ENCODE peak calls at places on chromosomes 6 and 20, in six cellular contexts. I is stomach, D is heart right ventricle, V is IMR-90, J is HCT116, S is GM23338. T is an unnamed sample. For H3K4me1, the result is how much of the 10 kb centered on the place peaks cover.

GRCh38 chr6:126657556-126658129 is 317.7 kb downstream of the CENPW start:
- DNase-seq in I (no peak), D (no peak), V (peak), J (peak), S (peak), T (no peak)

GRCh38 chr6:10633216-10633615 is 61.2 kb downstream of the C6orf52 start:
- DNase-seq in I (no peak), D (no peak), V (peak), J (peak), S (no peak), T (no peak)

GRCh38 chr6:107991939-107992560 is 34.0 kb upstream of the SEC63 start:
- DNase-seq in I (no peak), D (no peak), V (no peak), J (no peak), S (no peak), T (no peak)

GRCh38 chr6:151808331-151809241 is 1.1 kb downstream of the ESR1 start:
- DNase-seq in I (no peak), D (no peak), V (no peak), J (no peak), S (peak), T (no peak)

GRCh38 chr20:58555078-58555765 is 40.0 kb upstream of the APCDD1L start:
- DNase-seq in I (no peak), D (no peak), V (peak), J (no peak), S (no peak), T (no peak)

GRCh38 chr20:46811328-46812084 is 83.1 kb upstream of the EYA2 start:
- DNase-seq in I (no peak), D (no peak), V (no peak), J (no peak), S (peak), T (no peak)

GRCh38 chr20:32612351-32612750 is 27.2 kb upstream of the NOL4L start:
- DNase-seq in I (no peak), D (no peak), V (no peak), J (no peak), S (no peak), T (no peak)

GRCh38 chr20:31992086-31992485 is 18.2 kb upstream of the CCM2L start:
- DNase-seq in I (no peak), D (no peak), V (no peak), J (no peak), S (no peak), T (no peak)

GRCh38 chr6:116866281-116866871 is 10.7 kb upstream of the RFX6 start:
- DNase-seq in I (no peak), D (no peak), V (peak), J (no peak), S (peak), T (no peak)

GRCh38 chr20:63094767-63095499 is 88.2 kb upstream of the BHLHE23 start:
- DNase-seq in I (no peak), D (peak), V (no peak), J (no peak), S (no peak), T (no peak)

GRCh38 chr6:64732888-64733287 is 974.1 kb downstream of the EYS start:
- DNase-seq in I (no peak), D (no peak), V (no peak), J (no peak), S (peak), T (no peak)

GRCh38 chr20:59063358-59064213 is 21.0 kb upstream of the PRELID3B start:
- DNase-seq in I (no peak), D (peak), V (peak), J (peak), S (no peak), T (peak)

GRCh38 chr20:57350086-57350710 is 857 bp upstream of the RAE1 start:
- DNase-seq in I (no peak), D (no peak), V (peak), J (no peak), S (no peak), T (no peak)

GRCh38 chr6:119132211-119133004 is 53.9 kb upstream of the FAM184A start:
- DNase-seq in I (no peak), D (no peak), V (no peak), J (no peak), S (no peak), T (no peak)

GRCh38 chr6:45054610-45055009 is 273.5 kb upstream of the RUNX2 start:
- DNase-seq in I (no peak), D (no peak), V (no peak), J (no peak), S (no peak), T (no peak)

GRCh38 chr6:131631625-131632284 is 3.7 kb upstream of the MED23 start:
- DNase-seq in I (no peak), D (no peak), V (no peak), J (no peak), S (no peak), T (no peak)

GRCh38 chr6:115977220-115977619 is 83.5 kb downstream of the FRK start:
- DNase-seq in I (no peak), D (no peak), V (no peak), J (no peak), S (no peak), T (no peak)

GRCh38 chr6:43856005-43856765 is 86.2 kb downstream of the VEGFA start:
- DNase-seq in I (peak), D (peak), V (peak), J (peak), S (peak), T (no peak)

GRCh38 chr6:132887204-132887603 is 72.8 kb downstream of the RPS12 start:
- DNase-seq in I (no peak), D (no peak), V (no peak), J (no peak), S (no peak), T (no peak)

GRCh38 chr6:150406948-150407347 is 38.1 kb downstream of the IYD start:
- DNase-seq in I (no peak), D (no peak), V (no peak), J (no peak), S (no peak), T (no peak)

GRCh38 chr6:118281291-118281690 is 266.8 kb upstream of the PLN start:
- DNase-seq in I (no peak), D (no peak), V (no peak), J (no peak), S (peak), T (no peak)

GRCh38 chr6:84728602-84729001 is 35.8 kb downstream of the TBX18 start:
- DNase-seq in I (no peak), D (no peak), V (peak), J (peak), S (peak), T (no peak)

GRCh38 chr6:43086022-43086658 is 10.0 kb downstream of the PTK7 start:
- DNase-seq in I (no peak), D (no peak), V (no peak), J (no peak), S (no peak), T (no peak)

GRCh38 chr6:33894438-33894837 is 90.6 kb upstream of the MLN start:
- DNase-seq in I (no peak), D (no peak), V (no peak), J (no peak), S (no peak), T (no peak)

GRCh38 chr20:21693322-21693721 is 12.1 kb upstream of the PAX1 start:
- DNase-seq in I (no peak), D (no peak), V (no peak), J (no peak), S (peak), T (no peak)

GRCh38 chr6:124560836-124561585 is 401.2 kb upstream of the RNF217 start:
- DNase-seq in I (no peak), D (no peak), V (no peak), J (no peak), S (no peak), T (no peak)

GRCh38 chr20:32917191-32917950 is 58.6 kb downstream of the EFCAB8 start:
- DNase-seq in I (peak), D (no peak), V (no peak), J (no peak), S (no peak), T (no peak)

GRCh38 chr20:17543531-17543961 is 12.4 kb upstream of the BFSP1 start:
- DNase-seq in I (no peak), D (no peak), V (peak), J (no peak), S (no peak), T (no peak)

GRCh38 chr20:20820104-20820503 is 107.7 kb upstream of the RALGAPA2 start:
- DNase-seq in I (peak), D (no peak), V (no peak), J (peak), S (peak), T (no peak)

GRCh38 chr20:41701596-41702350 is 83.6 kb upstream of the CHD6 start:
- DNase-seq in I (no peak), D (no peak), V (no peak), J (no peak), S (peak), T (no peak)

GRCh38 chr6:85923013-85923430 is 280.3 kb upstream of the SYNCRIP start:
- DNase-seq in I (no peak), D (no peak), V (peak), J (peak), S (peak), T (no peak)

GRCh38 chr6:75882734-75883133 is 133.7 kb downstream of the MYO6 start:
- DNase-seq in I (no peak), D (no peak), V (peak), J (no peak), S (no peak), T (no peak)

GRCh38 chr6:91221072-91221471 is 634.2 kb upstream of the MAP3K7 start:
- DNase-seq in I (no peak), D (no peak), V (no peak), J (no peak), S (no peak), T (no peak)

GRCh38 chr6:125953502-125953875 is 3.1 kb upstream of the HINT3 start:
- DNase-seq in I (peak), D (no peak), V (no peak), J (no peak), S (peak), T (no peak)

GRCh38 chr6:14286144-14286543 is 168.6 kb downstream of the CD83 start:
- DNase-seq in I (no peak), D (no peak), V (peak), J (peak), S (peak), T (no peak)

GRCh38 chr6:148285205-148285604 is 57.4 kb upstream of the SASH1 start:
- DNase-seq in I (no peak), D (no peak), V (no peak), J (no peak), S (no peak), T (no peak)

GRCh38 chr20:44861547-44862006 is 23.9 kb upstream of the YWHAB start:
- DNase-seq in I (peak), D (no peak), V (peak), J (no peak), S (no peak), T (peak)

GRCh38 chr6:109467696-109468095 is 12.1 kb upstream of the MICAL1 start:
- DNase-seq in I (no peak), D (no peak), V (peak), J (no peak), S (no peak), T (no peak)

DNA sequence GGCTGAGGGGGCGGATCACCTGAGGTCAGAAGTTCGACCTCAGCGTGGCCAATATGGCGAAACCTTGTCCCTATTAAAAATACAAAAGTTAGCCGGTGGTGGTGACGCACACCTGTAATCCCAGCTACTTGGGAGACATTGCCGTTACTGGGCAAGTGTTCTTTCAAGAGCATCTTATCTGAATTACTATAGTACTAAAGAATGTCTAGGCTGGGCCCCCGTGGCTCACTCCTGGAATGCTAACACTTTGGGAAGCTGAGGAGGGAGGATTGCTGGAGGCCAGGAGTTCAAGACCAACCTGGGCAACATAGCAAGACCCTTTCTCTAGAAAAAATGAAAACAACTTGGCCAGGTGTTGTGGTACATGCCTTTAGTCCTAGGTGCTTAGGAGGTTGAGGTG is 859 bp upstream of the ZFP57 start:
- DNase-seq in I (no peak), D (no peak), V (no peak), J (no peak), S (no peak), T (no peak)
- H3K4me3 ChIP-seq in I (no peak), D (no peak), V (no peak), J (no peak), S (no peak), T (no peak)

GRCh38 chr6:170288091-170288631 is 2.7 kb downstream of the DLL1 start:
- DNase-seq in I (no peak), D (peak), V (no peak), J (no peak), S (no peak), T (no peak)
- H3K4me1 ChIP-seq in I (half or more), D (half or more), V (under half), J (under half), S (under half), T (half or more)

GRCh38 chr6:558089-558488 is 98.8 kb downstream of the HUS1B start:
- DNase-seq in I (no peak), D (no peak), V (no peak), J (no peak), S (no peak), T (no peak)
- H3K4me3 ChIP-seq in I (no peak), D (no peak), V (no peak), J (no peak), S (no peak), T (no peak)

GRCh38 chr6:121443953-121444590 is 8.6 kb downstream of the GJA1 start:
- DNase-seq in I (no peak), D (no peak), V (no peak), J (no peak), S (no peak), T (no peak)

GRCh38 chr6:121437861-121438651 is 2.6 kb downstream of the GJA1 start:
- DNase-seq in I (no peak), D (peak), V (peak), J (no peak), S (peak), T (no peak)

GRCh38 chr6:121441477-121441876 is 6.0 kb downstream of the GJA1 start:
- DNase-seq in I (no peak), D (no peak), V (no peak), J (no peak), S (no peak), T (no peak)

GRCh38 chr6:121439456-121440250 is 4.2 kb downstream of the GJA1 start:
- DNase-seq in I (no peak), D (no peak), V (no peak), J (no peak), S (no peak), T (no peak)

DNA sequence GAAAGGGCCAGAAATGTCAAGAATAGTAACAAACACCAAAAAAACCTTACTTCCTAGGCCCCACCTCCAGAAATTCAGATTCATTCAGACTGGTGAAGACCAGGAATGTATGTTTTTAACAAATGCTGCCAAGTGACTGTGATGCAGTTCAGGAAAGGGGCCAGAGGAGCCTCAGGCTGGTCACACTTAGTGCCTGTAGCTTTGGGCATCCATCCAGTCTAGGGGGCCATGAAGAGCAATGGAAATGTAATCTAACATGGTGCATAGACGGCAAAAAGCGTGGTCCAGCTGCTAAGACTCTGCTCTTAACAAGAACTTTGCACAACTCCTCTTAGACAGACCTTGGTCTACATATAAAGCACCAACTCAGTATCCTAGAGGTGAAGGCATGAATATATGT is 7.1 kb downstream of the GJA1 start:
- DNase-seq in I (no peak), D (no peak), V (no peak), J (no peak), S (peak), T (no peak)
- H3K4me1 ChIP-seq in I (under half), D (half or more), V (under half), J (under half), S (half or more), T (under half)